ENCODE peak calls at places on chromosomes 7 and 10, in seven cellular contexts. One of them, this sample, is unnamed.

GRCh38 chr10:28783089-28783488 is 105.8 kb downstream of the BAMBI start:
- DNase-seq in bronchial epithelial cell: no peak
- DNase-seq in pons: no peak
- DNase-seq in Caki2: peak; percentile 73
- DNase-seq in germinal center: no peak
- DNase-seq in brain microvascular endothelial cell: no peak
- DNase-seq in amygdala: no peak
- DNase-seq in this sample: no peak

GRCh38 chr7:159078911-159079270 is 65.8 kb downstream of the VIPR2 start:
- DNase-seq in bronchial epithelial cell: no peak
- DNase-seq in pons: no peak
- DNase-seq in Caki2: no peak
- DNase-seq in germinal center: no peak
- DNase-seq in brain microvascular endothelial cell: no peak
- DNase-seq in amygdala: no peak
- DNase-seq in this sample: no peak

GRCh38 chr10:48594799-48595198 is 10.1 kb downstream of the ARHGAP22 start:
- DNase-seq in bronchial epithelial cell: no peak
- DNase-seq in pons: peak; percentile 62
- DNase-seq in Caki2: no peak
- DNase-seq in germinal center: no peak
- DNase-seq in brain microvascular endothelial cell: no peak
- DNase-seq in amygdala: no peak
- DNase-seq in this sample: no peak

GRCh38 chr10:27240212-27240890 is at the start of gene ACBD5:
- DNase-seq in bronchial epithelial cell: peak; percentile 47
- DNase-seq in pons: peak; percentile 72
- DNase-seq in Caki2: peak; percentile 94
- DNase-seq in germinal center: peak; percentile 75
- DNase-seq in brain microvascular endothelial cell: peak; percentile 56
- DNase-seq in amygdala: peak; percentile 48
- DNase-seq in this sample: peak; percentile 70

GRCh38 chr7:148142660-148143248 is 447.8 kb upstream of the C7orf33 start:
- DNase-seq in bronchial epithelial cell: peak; percentile 30
- DNase-seq in pons: peak; percentile 85
- DNase-seq in Caki2: peak; percentile 38
- DNase-seq in germinal center: no peak
- DNase-seq in brain microvascular endothelial cell: peak; percentile 46
- DNase-seq in amygdala: no peak
- DNase-seq in this sample: peak; percentile 41

GRCh38 chr7:11206131-11206921 is 232.7 kb downstream of the PHF14 start:
- DNase-seq in bronchial epithelial cell: no peak
- DNase-seq in pons: no peak
- DNase-seq in Caki2: no peak
- DNase-seq in germinal center: no peak
- DNase-seq in brain microvascular endothelial cell: no peak
- DNase-seq in amygdala: no peak
- DNase-seq in this sample: no peak

GRCh38 chr10:82162549-82163210 is 287.7 kb downstream of the NRG3 start:
- DNase-seq in bronchial epithelial cell: no peak
- DNase-seq in pons: no peak
- DNase-seq in Caki2: peak; percentile 10
- DNase-seq in germinal center: no peak
- DNase-seq in brain microvascular endothelial cell: no peak
- DNase-seq in amygdala: no peak
- DNase-seq in this sample: peak; percentile 38

GRCh38 chr7:75915416-75916156 is 631 bp downstream of the POR start:
- DNase-seq in bronchial epithelial cell: no peak
- DNase-seq in pons: peak; percentile 15
- DNase-seq in Caki2: no peak
- DNase-seq in germinal center: peak; percentile 21
- DNase-seq in brain microvascular endothelial cell: no peak
- DNase-seq in amygdala: no peak
- DNase-seq in this sample: no peak

GRCh38 chr10:132616170-132616994 is 78.8 kb downstream of the INPP5A start:
- DNase-seq in bronchial epithelial cell: no peak
- DNase-seq in pons: no peak
- DNase-seq in Caki2: no peak
- DNase-seq in germinal center: no peak
- DNase-seq in brain microvascular endothelial cell: no peak
- DNase-seq in amygdala: no peak
- DNase-seq in this sample: no peak

GRCh38 chr7:26857534-26858228 is 6.7 kb downstream of the SKAP2 start:
- DNase-seq in bronchial epithelial cell: no peak
- DNase-seq in pons: no peak
- DNase-seq in Caki2: no peak
- DNase-seq in germinal center: peak; percentile 26
- DNase-seq in brain microvascular endothelial cell: no peak
- DNase-seq in amygdala: no peak
- DNase-seq in this sample: no peak

GRCh38 chr7:105816270-105816843 is 60.0 kb downstream of the ATXN7L1 start:
- DNase-seq in bronchial epithelial cell: no peak
- DNase-seq in pons: no peak
- DNase-seq in Caki2: no peak
- DNase-seq in germinal center: no peak
- DNase-seq in brain microvascular endothelial cell: no peak
- DNase-seq in amygdala: no peak
- DNase-seq in this sample: no peak

GRCh38 chr10:42979730-42980467 is 97.0 kb upstream of the RET start:
- DNase-seq in bronchial epithelial cell: no peak
- DNase-seq in pons: no peak
- DNase-seq in Caki2: no peak
- DNase-seq in germinal center: no peak
- DNase-seq in brain microvascular endothelial cell: no peak
- DNase-seq in amygdala: no peak
- DNase-seq in this sample: no peak

GRCh38 chr10:31977440-31978157 is 49.0 kb upstream of the ARHGAP12 start:
- DNase-seq in bronchial epithelial cell: peak; percentile 90
- DNase-seq in pons: peak; percentile 94
- DNase-seq in Caki2: peak; percentile 18
- DNase-seq in germinal center: no peak
- DNase-seq in brain microvascular endothelial cell: peak; percentile 29
- DNase-seq in amygdala: no peak
- DNase-seq in this sample: no peak

GRCh38 chr10:104257235-104257634 is 2.5 kb downstream of the GSTO1 start:
- DNase-seq in bronchial epithelial cell: peak; percentile 38
- DNase-seq in pons: no peak
- DNase-seq in Caki2: no peak
- DNase-seq in germinal center: no peak
- DNase-seq in brain microvascular endothelial cell: no peak
- DNase-seq in amygdala: no peak
- DNase-seq in this sample: no peak

GRCh38 chr10:33800545-33800944 is 466.1 kb upstream of the NRP1 start:
- DNase-seq in bronchial epithelial cell: peak; percentile 4
- DNase-seq in pons: no peak
- DNase-seq in Caki2: no peak
- DNase-seq in germinal center: no peak
- DNase-seq in brain microvascular endothelial cell: no peak
- DNase-seq in amygdala: no peak
- DNase-seq in this sample: no peak

GRCh38 chr7:2519119-2519930 is at the start of gene LFNG:
- DNase-seq in bronchial epithelial cell: peak; percentile 59
- DNase-seq in pons: peak; percentile 90
- DNase-seq in Caki2: peak; percentile 90
- DNase-seq in germinal center: peak; percentile 97
- DNase-seq in brain microvascular endothelial cell: peak; percentile 71
- DNase-seq in amygdala: peak; percentile 59
- DNase-seq in this sample: peak; percentile 78

GRCh38 chr7:46811529-46811928 is 770.4 kb downstream of the TNS3 start:
- DNase-seq in bronchial epithelial cell: peak; percentile 47
- DNase-seq in pons: no peak
- DNase-seq in Caki2: peak; percentile 15
- DNase-seq in germinal center: no peak
- DNase-seq in brain microvascular endothelial cell: peak; percentile 91
- DNase-seq in amygdala: no peak
- DNase-seq in this sample: peak; percentile 43

GRCh38 chr7:22894585-22894984 is 71.9 kb upstream of the TOMM7 start:
- DNase-seq in bronchial epithelial cell: no peak
- DNase-seq in pons: no peak
- DNase-seq in Caki2: no peak
- DNase-seq in germinal center: no peak
- DNase-seq in brain microvascular endothelial cell: no peak
- DNase-seq in amygdala: no peak
- DNase-seq in this sample: no peak

GRCh38 chr10:31906039-31906438 is 22.6 kb downstream of the ARHGAP12 start:
- DNase-seq in bronchial epithelial cell: no peak
- DNase-seq in pons: no peak
- DNase-seq in Caki2: no peak
- DNase-seq in germinal center: no peak
- DNase-seq in brain microvascular endothelial cell: no peak
- DNase-seq in amygdala: no peak
- DNase-seq in this sample: no peak

GRCh38 chr7:79923953-79924352 is 210.7 kb upstream of the GNAI1 start:
- DNase-seq in bronchial epithelial cell: peak; percentile 83
- DNase-seq in pons: no peak
- DNase-seq in Caki2: no peak
- DNase-seq in germinal center: no peak
- DNase-seq in brain microvascular endothelial cell: no peak
- DNase-seq in amygdala: no peak
- DNase-seq in this sample: no peak

GRCh38 chr7:82961240-82961639 is 201.4 kb downstream of the PCLO start:
- DNase-seq in bronchial epithelial cell: no peak
- DNase-seq in pons: no peak
- DNase-seq in Caki2: no peak
- DNase-seq in germinal center: no peak
- DNase-seq in brain microvascular endothelial cell: no peak
- DNase-seq in amygdala: no peak
- DNase-seq in this sample: no peak

GRCh38 chr10:104300002-104300735 is 31.2 kb downstream of the GSTO2 start:
- DNase-seq in bronchial epithelial cell: peak; percentile 73
- DNase-seq in pons: no peak
- DNase-seq in Caki2: no peak
- DNase-seq in germinal center: no peak
- DNase-seq in brain microvascular endothelial cell: peak; percentile 99
- DNase-seq in amygdala: no peak
- DNase-seq in this sample: peak; percentile 8